ENCODE peak calls at places on chromosomes 5 and 9, in six cellular contexts. H is adipocyte, O is PC-3, A is tibial artery, N is breast epithelium, Q is upper lobe of right lung. Y is an unnamed sample.

GRCh38 chr9:134970719-134971118 is 53.0 kb upstream of the FCN1 start:
- DNase-seq in H (no peak), O (no peak), A (peak; percentile 39), N (no peak), Q (peak; percentile 32), Y (no peak)

GRCh38 chr5:181167814-181168488 is 20.6 kb downstream of the OR2V2 start:
- DNase-seq in H (peak; percentile 48), O (peak; percentile 35), A (peak; percentile 20), N (no peak), Q (no peak), Y (peak; percentile 49)

GRCh38 chr5:72206160-72206559 is 98.9 kb downstream of the MAP1B start:
- DNase-seq in H (no peak), O (no peak), A (no peak), N (no peak), Q (no peak), Y (no peak)

GRCh38 chr9:68493953-68494541 is 46.6 kb downstream of the TMEM252 start:
- DNase-seq in H (no peak), O (no peak), A (no peak), N (no peak), Q (no peak), Y (no peak)

GRCh38 chr9:109320734-109321448 is at the start of gene EPB41L4B:
- DNase-seq in H (peak; percentile 93), O (peak; percentile 88), A (peak; percentile 88), N (peak; percentile 88), Q (peak; percentile 95), Y (peak; percentile 73)

GRCh38 chr9:18821794-18822193 is 211.2 kb downstream of the SAXO1 start:
- DNase-seq in H (no peak), O (peak; percentile 65), A (no peak), N (no peak), Q (no peak), Y (no peak)

GRCh38 chr9:38641985-38642864 is 21.8 kb upstream of the ANKRD18A start:
- DNase-seq in H (peak; percentile 82), O (peak; percentile 69), A (no peak), N (no peak), Q (no peak), Y (peak; percentile 75)

GRCh38 chr5:71882826-71883744 is 164.0 kb downstream of the CARTPT start:
- DNase-seq in H (peak; percentile 87), O (peak; percentile 79), A (no peak), N (no peak), Q (no peak), Y (no peak)

GRCh38 chr9:106880863-106881262 is 17.9 kb downstream of the ZNF462 start:
- DNase-seq in H (no peak), O (peak; percentile 41), A (no peak), N (peak; percentile 35), Q (no peak), Y (no peak)

GRCh38 chr5:172617817-172618216 is 23.2 kb upstream of the NEURL1B start:
- DNase-seq in H (no peak), O (no peak), A (peak; percentile 63), N (no peak), Q (peak; percentile 46), Y (no peak)

GRCh38 chr9:75664597-75664996 is 225.9 kb upstream of the PCSK5 start:
- DNase-seq in H (no peak), O (no peak), A (no peak), N (no peak), Q (no peak), Y (no peak)

GRCh38 chr9:137671721-137672120 is 52.9 kb downstream of the EHMT1 start:
- DNase-seq in H (no peak), O (no peak), A (no peak), N (no peak), Q (peak; percentile 56), Y (no peak)

GRCh38 chr9:95091574-95091970 is 225.9 kb downstream of the FANCC start:
- DNase-seq in H (peak; percentile 75), O (peak; percentile 39), A (peak; percentile 71), N (no peak), Q (no peak), Y (no peak)

DNA sequence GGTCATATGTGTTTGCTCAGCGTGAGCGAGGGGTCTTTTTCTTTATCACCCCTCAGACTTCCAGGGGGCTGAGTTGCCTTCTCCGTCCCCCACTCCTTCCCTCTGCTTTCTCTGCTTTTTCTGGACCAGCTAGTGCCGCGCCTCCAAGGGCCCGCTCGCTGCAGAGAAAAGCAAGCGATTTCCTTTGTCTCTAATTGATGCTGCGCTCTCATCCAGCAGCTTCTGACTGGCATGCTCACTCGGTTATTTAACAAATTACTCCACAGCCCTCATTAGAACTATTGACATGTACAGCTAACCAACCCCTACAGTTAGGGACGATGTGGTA is 288.0 kb downstream of the ELAVL2 start:
- DNase-seq in H (no peak), O (no peak), A (no peak), N (no peak), Q (no peak), Y (no peak)
- H3K4me1 ChIP-seq in H (peaks cover 23% of the 10 kb centered on the region), O (peaks cover 5% of the 10 kb centered on the region), A (no peaks in the 10 kb centered on the region), N (no peaks in the 10 kb centered on the region), Q (no peaks in the 10 kb centered on the region), Y (no peaks in the 10 kb centered on the region)

GRCh38 chr5:76723266-76723665 is 7.3 kb downstream of the F2R start:
- DNase-seq in H (no peak), O (no peak), A (no peak), N (no peak), Q (no peak), Y (no peak)
- H3K4me1 ChIP-seq in H (peaks cover 8% of the 10 kb centered on the region), O (no peaks in the 10 kb centered on the region), A (no peaks in the 10 kb centered on the region), N (no peaks in the 10 kb centered on the region), Q (peaks cover 12% of the 10 kb centered on the region), Y (peaks cover 21% of the 10 kb centered on the region)

DNA sequence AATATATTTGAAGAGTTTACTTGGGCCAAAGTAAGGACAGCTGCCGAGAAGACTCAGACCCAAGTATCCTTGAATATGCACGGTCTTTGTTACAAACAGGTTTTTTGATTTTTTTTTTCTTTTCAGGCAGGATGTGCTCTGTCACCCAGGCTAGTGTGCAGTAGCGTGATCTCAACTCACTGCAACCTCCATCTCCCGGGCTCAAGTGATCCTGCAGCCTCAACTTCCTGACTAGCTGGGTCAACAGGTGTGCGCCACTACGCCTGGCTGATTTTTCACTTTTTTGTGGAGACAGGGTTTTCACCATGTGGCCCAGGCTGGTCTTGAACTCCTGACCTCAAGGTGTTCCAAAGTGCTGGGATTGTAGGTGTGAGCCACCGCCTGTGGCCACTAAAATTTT is 27.4 kb downstream of the JMY start:
- DNase-seq in H (no peak), O (no peak), A (no peak), N (no peak), Q (no peak), Y (no peak)
- H3K4me1 ChIP-seq in H (no peaks in the 10 kb centered on the region), O (no peaks in the 10 kb centered on the region), A (peaks cover 7% of the 10 kb centered on the region), N (no peaks in the 10 kb centered on the region), Q (no peaks in the 10 kb centered on the region), Y (peaks cover 6% of the 10 kb centered on the region)

GRCh38 chr5:148145916-148146315 is 22.4 kb upstream of the SPINK14 start:
- DNase-seq in H (peak; percentile 6), O (peak; percentile 100), A (no peak), N (peak; percentile 49), Q (no peak), Y (peak; percentile 19)
- H3K4me1 ChIP-seq in H (no peaks in the 10 kb centered on the region), O (peaks cover 48% of the 10 kb centered on the region), A (no peaks in the 10 kb centered on the region), N (no peaks in the 10 kb centered on the region), Q (no peaks in the 10 kb centered on the region), Y (no peaks in the 10 kb centered on the region)

GRCh38 chr5:127355342-127355741 is 64.7 kb downstream of the MEGF10 start:
- DNase-seq in H (no peak), O (no peak), A (no peak), N (no peak), Q (no peak), Y (no peak)
- H3K4me1 ChIP-seq in H (peaks cover 20% of the 10 kb centered on the region), O (no peaks in the 10 kb centered on the region), A (no peaks in the 10 kb centered on the region), N (no peaks in the 10 kb centered on the region), Q (no peaks in the 10 kb centered on the region), Y (peaks cover 62% of the 10 kb centered on the region)

DNA sequence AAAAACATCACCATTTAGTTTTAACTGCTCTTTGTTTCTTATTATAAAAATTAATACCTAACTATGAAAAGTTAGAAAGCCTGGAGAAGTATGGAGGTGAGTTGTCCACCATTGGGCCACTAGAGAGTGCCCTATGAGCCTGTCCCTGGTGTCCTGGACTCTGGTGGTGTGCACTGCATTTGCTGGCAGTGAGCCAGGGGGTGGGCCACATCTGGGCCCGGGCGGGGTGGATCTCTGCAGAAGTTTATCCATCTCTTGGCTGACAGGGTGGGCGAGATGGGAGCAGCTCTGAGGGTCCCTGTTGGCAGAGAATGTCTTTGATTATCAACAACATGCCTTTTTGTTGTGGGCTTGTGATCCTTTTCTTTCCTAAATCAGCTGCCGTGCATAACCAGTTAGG is 8.2 kb downstream of the TENT4A start:
- DNase-seq in H (no peak), O (no peak), A (peak; percentile 61), N (no peak), Q (peak; percentile 63), Y (no peak)
- H3K4me1 ChIP-seq in H (peaks cover 71% of the 10 kb centered on the region), O (peaks cover 22% of the 10 kb centered on the region), A (peaks cover 86% of the 10 kb centered on the region), N (peaks cover 10% of the 10 kb centered on the region), Q (peaks cover 70% of the 10 kb centered on the region), Y (peaks cover 12% of the 10 kb centered on the region)

GRCh38 chr9:113619156-113619861 is 155.8 kb downstream of the RGS3 start:
- DNase-seq in H (no peak), O (no peak), A (peak; percentile 43), N (no peak), Q (peak; percentile 46), Y (no peak)

GRCh38 chr9:113616716-113617496 is 153.4 kb downstream of the RGS3 start:
- DNase-seq in H (no peak), O (no peak), A (peak; percentile 65), N (no peak), Q (peak; percentile 54), Y (no peak)

GRCh38 chr9:113620016-113620376 is 156.5 kb downstream of the RGS3 start:
- DNase-seq in H (no peak), O (no peak), A (peak; percentile 61), N (no peak), Q (peak; percentile 29), Y (no peak)

GRCh38 chr9:113616116-113616515 is 152.6 kb downstream of the RGS3 start:
- DNase-seq in H (peak; percentile 30), O (no peak), A (no peak), N (no peak), Q (peak; percentile 48), Y (no peak)

GRCh38 chr9:113617550-113617949 is 154.0 kb downstream of the RGS3 start:
- DNase-seq in H (no peak), O (no peak), A (no peak), N (no peak), Q (no peak), Y (peak; percentile 90)
- H3K4me1 ChIP-seq in H (peaks cover 58% of the 10 kb centered on the region), O (peaks cover 24% of the 10 kb centered on the region), A (peaks cover 72% of the 10 kb centered on the region), N (peaks cover 31% of the 10 kb centered on the region), Q (peaks cover 39% of the 10 kb centered on the region), Y (peaks cover 66% of the 10 kb centered on the region)

Y was measured in A673.